ENCODE peak calls at places on chromosomes 13 and 19, in six cellular contexts. One of them, this sample, is unnamed. For H3K36me3, the result is how much of the 10 kb centered on the place peaks cover.

GRCh38 chr13:20356437-20356836 is 124.3 kb upstream of the GJB6 start:
- DNase-seq in SJSA1: no peak
- DNase-seq in A673: no peak
- DNase-seq in pancreas: no peak
- DNase-seq in colonic mucosa: no peak
- DNase-seq in neuronal stem cell: no peak
- DNase-seq in this sample: no peak

GRCh38 chr13:77503398-77503797 is 32.1 kb upstream of the SCEL start:
- DNase-seq in SJSA1: no peak
- DNase-seq in A673: no peak
- DNase-seq in pancreas: no peak
- DNase-seq in colonic mucosa: no peak
- DNase-seq in neuronal stem cell: no peak
- DNase-seq in this sample: no peak

GRCh38 chr19:33052352-33052972 is 12.2 kb downstream of the RHPN2 start:
- DNase-seq in SJSA1: no peak
- DNase-seq in A673: peak
- DNase-seq in pancreas: no peak
- DNase-seq in colonic mucosa: peak
- DNase-seq in neuronal stem cell: no peak
- DNase-seq in this sample: no peak

GRCh38 chr13:44257806-44258205 is 115.8 kb upstream of the SERP2 start:
- DNase-seq in SJSA1: no peak
- DNase-seq in A673: no peak
- DNase-seq in pancreas: no peak
- DNase-seq in colonic mucosa: no peak
- DNase-seq in neuronal stem cell: no peak
- DNase-seq in this sample: no peak

GRCh38 chr13:30829145-30829544 is 76.9 kb upstream of the MEDAG start:
- DNase-seq in SJSA1: peak
- DNase-seq in A673: no peak
- DNase-seq in pancreas: no peak
- DNase-seq in colonic mucosa: no peak
- DNase-seq in neuronal stem cell: no peak
- DNase-seq in this sample: no peak

GRCh38 chr13:113991676-113992179 is 17.9 kb upstream of the C13orf46 start:
- DNase-seq in SJSA1: no peak
- DNase-seq in A673: no peak
- DNase-seq in pancreas: no peak
- DNase-seq in colonic mucosa: no peak
- DNase-seq in neuronal stem cell: no peak
- DNase-seq in this sample: no peak

GRCh38 chr19:42370068-42370520 is 20.0 kb downstream of the CNFN start:
- DNase-seq in SJSA1: no peak
- DNase-seq in A673: no peak
- DNase-seq in pancreas: no peak
- DNase-seq in colonic mucosa: no peak
- DNase-seq in neuronal stem cell: no peak
- DNase-seq in this sample: no peak

GRCh38 chr13:68078874-68079273 is 848.7 kb upstream of the PCDH9 start:
- DNase-seq in SJSA1: no peak
- DNase-seq in A673: no peak
- DNase-seq in pancreas: no peak
- DNase-seq in colonic mucosa: no peak
- DNase-seq in neuronal stem cell: no peak
- DNase-seq in this sample: no peak

GRCh38 chr19:47232422-47233211 is 1.6 kb upstream of the BBC3 start:
- DNase-seq in SJSA1: peak
- DNase-seq in A673: no peak
- DNase-seq in pancreas: peak
- DNase-seq in colonic mucosa: peak
- DNase-seq in neuronal stem cell: no peak
- DNase-seq in this sample: no peak

GRCh38 chr19:41908724-41909464 is 19.4 kb downstream of the ERFL start:
- DNase-seq in SJSA1: no peak
- DNase-seq in A673: no peak
- DNase-seq in pancreas: no peak
- DNase-seq in colonic mucosa: no peak
- DNase-seq in neuronal stem cell: no peak
- DNase-seq in this sample: no peak

GRCh38 chr19:35346193-35347052 is 1.3 kb upstream of the FFAR1 start:
- DNase-seq in SJSA1: no peak
- DNase-seq in A673: no peak
- DNase-seq in pancreas: no peak
- DNase-seq in colonic mucosa: peak
- DNase-seq in neuronal stem cell: no peak
- DNase-seq in this sample: peak

GRCh38 chr13:75132800-75133695 is 348.9 kb downstream of the TBC1D4 start:
- DNase-seq in SJSA1: no peak
- DNase-seq in A673: no peak
- DNase-seq in pancreas: no peak
- DNase-seq in colonic mucosa: no peak
- DNase-seq in neuronal stem cell: no peak
- DNase-seq in this sample: no peak

GRCh38 chr13:74243637-74244526 is 109.7 kb upstream of the KLF12 start:
- DNase-seq in SJSA1: peak
- DNase-seq in A673: no peak
- DNase-seq in pancreas: no peak
- DNase-seq in colonic mucosa: no peak
- DNase-seq in neuronal stem cell: no peak
- DNase-seq in this sample: no peak

GRCh38 chr19:48499352-48500090 is 12.1 kb downstream of the LMTK3 start:
- DNase-seq in SJSA1: no peak
- DNase-seq in A673: no peak
- DNase-seq in pancreas: no peak
- DNase-seq in colonic mucosa: no peak
- DNase-seq in neuronal stem cell: no peak
- DNase-seq in this sample: no peak

GRCh38 chr19:3404324-3405260 is 38.2 kb downstream of the NFIC start:
- DNase-seq in SJSA1: peak
- DNase-seq in A673: peak
- DNase-seq in pancreas: peak
- DNase-seq in colonic mucosa: peak
- DNase-seq in neuronal stem cell: no peak
- DNase-seq in this sample: peak

GRCh38 chr13:113926301-113926761 is 47.5 kb downstream of the C13orf46 start:
- DNase-seq in SJSA1: no peak
- DNase-seq in A673: no peak
- DNase-seq in pancreas: no peak
- DNase-seq in colonic mucosa: no peak
- DNase-seq in neuronal stem cell: no peak
- DNase-seq in this sample: no peak

GRCh38 chr19:46608581-46609345 is 7.6 kb downstream of the CALM3 start:
- DNase-seq in SJSA1: no peak
- DNase-seq in A673: no peak
- DNase-seq in pancreas: no peak
- DNase-seq in colonic mucosa: peak
- DNase-seq in neuronal stem cell: no peak
- DNase-seq in this sample: no peak

GRCh38 chr19:49646586-49646985 is 4.6 kb downstream of the SCAF1 start:
- DNase-seq in SJSA1: no peak
- DNase-seq in A673: no peak
- DNase-seq in pancreas: no peak
- DNase-seq in colonic mucosa: no peak
- DNase-seq in neuronal stem cell: no peak
- DNase-seq in this sample: no peak
- H3K36me3 ChIP-seq in SJSA1: half or more
- H3K36me3 ChIP-seq in A673: under half
- H3K36me3 ChIP-seq in pancreas: under half
- H3K36me3 ChIP-seq in colonic mucosa: under half
- H3K36me3 ChIP-seq in neuronal stem cell: half or more
- H3K36me3 ChIP-seq in this sample: under half

DNA sequence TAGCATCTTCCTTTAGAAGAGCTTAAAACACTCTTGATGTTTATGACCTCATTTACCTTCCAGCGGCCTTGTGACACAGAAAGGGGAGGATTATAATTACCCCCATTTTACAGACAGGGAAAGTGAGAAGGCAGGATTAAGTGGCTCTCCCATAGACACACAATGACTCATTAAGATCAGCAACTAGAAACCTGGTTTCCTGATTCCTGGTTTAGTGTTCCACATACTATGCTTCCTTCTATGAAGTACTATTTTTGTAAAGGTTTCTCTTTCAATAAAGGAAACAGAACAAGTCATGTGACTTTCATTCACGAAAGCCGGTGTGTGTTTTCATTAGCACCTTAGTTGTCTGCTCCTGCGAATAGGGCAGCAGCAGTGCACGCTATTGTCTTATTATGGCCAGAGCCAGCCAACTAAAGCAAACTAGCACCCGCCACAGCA is 8.3 kb downstream of the IRS2 start:
- DNase-seq in SJSA1: peak
- DNase-seq in A673: peak
- DNase-seq in pancreas: no peak
- DNase-seq in colonic mucosa: peak
- DNase-seq in neuronal stem cell: no peak
- DNase-seq in this sample: no peak
- H3K36me3 ChIP-seq in SJSA1: under half
- H3K36me3 ChIP-seq in A673: half or more
- H3K36me3 ChIP-seq in pancreas: under half
- H3K36me3 ChIP-seq in colonic mucosa: under half
- H3K36me3 ChIP-seq in neuronal stem cell: under half
- H3K36me3 ChIP-seq in this sample: under half

DNA sequence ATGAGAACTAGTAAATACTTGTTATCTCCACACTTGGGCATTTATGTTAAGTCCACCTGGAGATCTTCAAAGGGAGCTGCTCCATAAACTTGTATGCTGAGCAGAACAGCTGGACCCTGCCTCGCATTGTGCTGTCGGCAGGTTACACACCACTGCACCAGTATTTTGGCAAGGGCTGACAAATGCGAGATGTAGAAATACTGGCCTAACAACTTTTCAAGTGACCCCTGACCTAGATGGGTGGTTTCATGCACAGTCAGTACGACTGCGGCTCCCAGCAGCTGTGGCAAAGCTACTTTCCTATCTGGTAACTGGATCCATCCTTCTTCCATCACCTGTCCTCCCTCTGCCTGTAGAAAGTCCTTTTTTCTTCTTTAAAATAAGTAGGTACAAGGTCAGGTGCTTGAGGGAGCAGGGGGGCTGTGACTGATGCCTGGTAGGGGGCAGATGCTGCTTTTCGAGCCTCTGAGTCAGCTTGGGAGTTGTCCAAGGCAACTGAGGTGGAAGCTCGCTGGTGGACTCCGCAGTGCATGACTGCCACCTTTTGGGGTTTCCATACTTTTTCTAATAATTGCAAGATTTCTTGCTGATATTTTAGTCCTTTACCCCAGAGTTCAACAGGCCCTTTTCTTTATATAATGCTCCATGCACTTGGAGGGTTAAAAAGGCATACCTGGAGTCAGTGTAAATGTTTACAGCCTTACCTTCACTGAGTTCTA is 86.8 kb downstream of the SLC25A15 start:
- DNase-seq in SJSA1: no peak
- DNase-seq in A673: no peak
- DNase-seq in pancreas: no peak
- DNase-seq in colonic mucosa: no peak
- DNase-seq in neuronal stem cell: no peak
- DNase-seq in this sample: no peak
- H3K36me3 ChIP-seq in SJSA1: under half
- H3K36me3 ChIP-seq in A673: under half
- H3K36me3 ChIP-seq in pancreas: under half
- H3K36me3 ChIP-seq in colonic mucosa: under half
- H3K36me3 ChIP-seq in neuronal stem cell: under half
- H3K36me3 ChIP-seq in this sample: half or more

DNA sequence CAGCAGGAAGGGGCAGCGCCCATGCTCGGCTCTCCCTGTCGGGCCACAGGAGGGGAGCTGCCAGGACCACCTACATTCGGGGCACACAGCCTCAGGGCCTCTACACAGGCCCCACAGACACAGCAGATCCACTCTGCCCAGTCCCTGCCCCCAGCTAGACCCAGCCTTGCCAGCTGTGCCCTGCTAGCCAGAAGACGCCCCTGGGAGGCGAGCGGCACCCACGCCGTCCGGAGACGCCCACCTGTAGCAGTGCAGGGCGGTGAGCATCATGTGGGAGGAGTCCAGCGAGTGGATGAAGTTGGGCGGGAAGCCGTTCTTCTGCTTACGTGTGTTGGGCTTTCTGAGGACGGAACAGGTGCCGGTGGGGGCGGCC is 15.1 kb downstream of the POLRMT start:
- DNase-seq in SJSA1: no peak
- DNase-seq in A673: no peak
- DNase-seq in pancreas: no peak
- DNase-seq in colonic mucosa: no peak
- DNase-seq in neuronal stem cell: no peak
- DNase-seq in this sample: no peak
- H3K36me3 ChIP-seq in SJSA1: half or more
- H3K36me3 ChIP-seq in A673: under half
- H3K36me3 ChIP-seq in pancreas: under half
- H3K36me3 ChIP-seq in colonic mucosa: under half
- H3K36me3 ChIP-seq in neuronal stem cell: half or more
- H3K36me3 ChIP-seq in this sample: half or more

DNA sequence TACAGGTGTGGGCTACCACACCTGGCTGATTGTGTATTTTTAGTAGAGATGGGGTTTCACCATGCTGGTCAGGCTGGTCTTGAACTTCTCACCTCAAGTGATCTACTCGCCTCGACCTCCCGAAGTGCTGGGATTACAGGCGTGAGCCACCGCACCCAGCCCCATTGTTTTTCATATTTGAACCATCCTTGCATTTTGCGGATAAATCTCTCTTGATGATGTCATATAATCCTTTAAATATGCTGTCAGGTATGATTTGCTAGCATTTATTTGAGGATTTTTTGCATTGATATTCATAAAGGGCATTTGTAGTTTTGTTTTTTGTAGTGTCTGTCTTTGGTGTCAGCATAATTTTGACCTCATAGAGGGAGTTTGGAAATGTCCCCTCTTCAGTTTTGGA is 5.7 kb downstream of the ZNF101 start:
- DNase-seq in SJSA1: no peak
- DNase-seq in A673: no peak
- DNase-seq in pancreas: no peak
- DNase-seq in colonic mucosa: no peak
- DNase-seq in neuronal stem cell: no peak
- DNase-seq in this sample: no peak
- H3K36me3 ChIP-seq in SJSA1: under half
- H3K36me3 ChIP-seq in A673: under half
- H3K36me3 ChIP-seq in pancreas: under half
- H3K36me3 ChIP-seq in colonic mucosa: under half
- H3K36me3 ChIP-seq in neuronal stem cell: half or more
- H3K36me3 ChIP-seq in this sample: half or more

GRCh38 chr19:55660991-55661390 is 6.2 kb downstream of the U2AF2 start:
- DNase-seq in SJSA1: no peak
- DNase-seq in A673: no peak
- DNase-seq in pancreas: no peak
- DNase-seq in colonic mucosa: no peak
- DNase-seq in neuronal stem cell: no peak
- DNase-seq in this sample: no peak

GRCh38 chr19:55666343-55667005 is 8.6 kb upstream of the EPN1 start:
- DNase-seq in SJSA1: no peak
- DNase-seq in A673: no peak
- DNase-seq in pancreas: no peak
- DNase-seq in colonic mucosa: no peak
- DNase-seq in neuronal stem cell: no peak
- DNase-seq in this sample: peak

GRCh38 chr19:55661826-55662225 is 7.0 kb downstream of the U2AF2 start:
- DNase-seq in SJSA1: no peak
- DNase-seq in A673: no peak
- DNase-seq in pancreas: no peak
- DNase-seq in colonic mucosa: no peak
- DNase-seq in neuronal stem cell: no peak
- DNase-seq in this sample: no peak

GRCh38 chr19:55667006-55667381 is 8.0 kb upstream of the EPN1 start:
- DNase-seq in SJSA1: no peak
- DNase-seq in A673: no peak
- DNase-seq in pancreas: no peak
- DNase-seq in colonic mucosa: no peak
- DNase-seq in neuronal stem cell: no peak
- DNase-seq in this sample: no peak

GRCh38 chr19:55663846-55664536 is 9.2 kb downstream of the U2AF2 start:
- DNase-seq in SJSA1: no peak
- DNase-seq in A673: no peak
- DNase-seq in pancreas: no peak
- DNase-seq in colonic mucosa: no peak
- DNase-seq in neuronal stem cell: no peak
- DNase-seq in this sample: peak
- H3K36me3 ChIP-seq in SJSA1: half or more
- H3K36me3 ChIP-seq in A673: half or more
- H3K36me3 ChIP-seq in pancreas: under half
- H3K36me3 ChIP-seq in colonic mucosa: under half
- H3K36me3 ChIP-seq in neuronal stem cell: half or more
- H3K36me3 ChIP-seq in this sample: half or more